ENCODE peak calls at places on chromosomes 11 and 22, in four cellular contexts. One of them, this sample, is unnamed.

GRCh38 chr11:47007579-47007978 is 71.0 kb downstream of the CSTPP1 start:
- DNase-seq in PC-3: no peak
- DNase-seq in GM23248: no peak
- DNase-seq in left ventricle myocardium inferior: no peak
- DNase-seq in this sample: no peak

GRCh38 chr22:35552186-35552842 is 11.7 kb downstream of the RASD2 start:
- DNase-seq in PC-3: peak; percentile 9
- DNase-seq in GM23248: peak; percentile 46
- DNase-seq in left ventricle myocardium inferior: no peak
- DNase-seq in this sample: no peak

GRCh38 chr11:120858740-120859139 is 165.2 kb upstream of the TBCEL start:
- DNase-seq in PC-3: peak; percentile 19
- DNase-seq in GM23248: peak; percentile 54
- DNase-seq in left ventricle myocardium inferior: no peak
- DNase-seq in this sample: no peak

GRCh38 chr22:47597041-47597440 is 834.6 kb downstream of the TBC1D22A start:
- DNase-seq in PC-3: no peak
- DNase-seq in GM23248: no peak
- DNase-seq in left ventricle myocardium inferior: no peak
- DNase-seq in this sample: no peak

GRCh38 chr11:69162505-69162904 is 6.8 kb downstream of the SMIM38 start:
- DNase-seq in PC-3: no peak
- DNase-seq in GM23248: no peak
- DNase-seq in left ventricle myocardium inferior: no peak
- DNase-seq in this sample: no peak

GRCh38 chr11:111427471-111427912 is 48.4 kb upstream of the POU2AF1 start:
- DNase-seq in PC-3: no peak
- DNase-seq in GM23248: no peak
- DNase-seq in left ventricle myocardium inferior: no peak
- DNase-seq in this sample: no peak

GRCh38 chr11:22415481-22415880 is 77.3 kb downstream of the SLC17A6 start:
- DNase-seq in PC-3: no peak
- DNase-seq in GM23248: peak; percentile 48
- DNase-seq in left ventricle myocardium inferior: no peak
- DNase-seq in this sample: no peak

GRCh38 chr11:66328036-66328306 is 8.3 kb downstream of the RIN1 start:
- DNase-seq in PC-3: no peak
- DNase-seq in GM23248: peak; percentile 81
- DNase-seq in left ventricle myocardium inferior: no peak
- DNase-seq in this sample: no peak

GRCh38 chr22:30252411-30253204 is 6.0 kb upstream of the LIF start:
- DNase-seq in PC-3: peak; percentile 86
- DNase-seq in GM23248: no peak
- DNase-seq in left ventricle myocardium inferior: no peak
- DNase-seq in this sample: no peak

GRCh38 chr22:39268645-39269044 is 23.9 kb upstream of the PDGFB start:
- DNase-seq in PC-3: no peak
- DNase-seq in GM23248: no peak
- DNase-seq in left ventricle myocardium inferior: no peak
- DNase-seq in this sample: no peak

GRCh38 chr11:122145715-122146274 is 29.8 kb upstream of the BLID start:
- DNase-seq in PC-3: no peak
- DNase-seq in GM23248: peak; percentile 32
- DNase-seq in left ventricle myocardium inferior: no peak
- DNase-seq in this sample: no peak

GRCh38 chr11:131538322-131538721 is 167.9 kb downstream of the NTM start:
- DNase-seq in PC-3: no peak
- DNase-seq in GM23248: no peak
- DNase-seq in left ventricle myocardium inferior: no peak
- DNase-seq in this sample: no peak

GRCh38 chr11:119352857-119353260 is 6.4 kb upstream of the MFRP start:
- DNase-seq in PC-3: peak; percentile 29
- DNase-seq in GM23248: no peak
- DNase-seq in left ventricle myocardium inferior: no peak
- DNase-seq in this sample: no peak

GRCh38 chr11:65498042-65498726 is 661 bp upstream of the MALAT1 start:
- DNase-seq in PC-3: peak; percentile 50
- DNase-seq in GM23248: peak; percentile 80
- DNase-seq in left ventricle myocardium inferior: no peak
- DNase-seq in this sample: no peak

GRCh38 chr11:40381481-40381880 is 1078.0 kb downstream of the LRRC4C start:
- DNase-seq in PC-3: no peak
- DNase-seq in GM23248: no peak
- DNase-seq in left ventricle myocardium inferior: no peak
- DNase-seq in this sample: no peak

GRCh38 chr22:19530751-19531150 is 6.5 kb upstream of the CLDN5 start:
- DNase-seq in PC-3: no peak
- DNase-seq in GM23248: no peak
- DNase-seq in left ventricle myocardium inferior: no peak
- DNase-seq in this sample: no peak

GRCh38 chr11:59807047-59807446 is 3.5 kb downstream of the MRPL16 start:
- DNase-seq in PC-3: no peak
- DNase-seq in GM23248: no peak
- DNase-seq in left ventricle myocardium inferior: no peak
- DNase-seq in this sample: no peak

GRCh38 chr11:88231894-88232482 is 56.7 kb upstream of the RAB38 start:
- DNase-seq in PC-3: peak; percentile 70
- DNase-seq in GM23248: peak; percentile 64
- DNase-seq in left ventricle myocardium inferior: no peak
- DNase-seq in this sample: no peak

GRCh38 chr11:85694385-85694980 is 8.5 kb upstream of the CCDC89 start:
- DNase-seq in PC-3: peak; percentile 87
- DNase-seq in GM23248: peak; percentile 73
- DNase-seq in left ventricle myocardium inferior: no peak
- DNase-seq in this sample: no peak

GRCh38 chr11:134380229-134380628 is 31.8 kb downstream of the B3GAT1 start:
- DNase-seq in PC-3: no peak
- DNase-seq in GM23248: no peak
- DNase-seq in left ventricle myocardium inferior: no peak
- DNase-seq in this sample: no peak

GRCh38 chr22:35950262-35950661 is 78.4 kb downstream of the RBFOX2 start:
- DNase-seq in PC-3: no peak
- DNase-seq in GM23248: no peak
- DNase-seq in left ventricle myocardium inferior: no peak
- DNase-seq in this sample: no peak

GRCh38 chr11:66159585-66159984 is 89.5 kb downstream of the PACS1 start:
- DNase-seq in PC-3: no peak
- DNase-seq in GM23248: no peak
- DNase-seq in left ventricle myocardium inferior: no peak
- DNase-seq in this sample: no peak

GRCh38 chr11:83115551-83115950 is 41.4 kb upstream of the PCF11 start:
- DNase-seq in PC-3: no peak
- DNase-seq in GM23248: no peak
- DNase-seq in left ventricle myocardium inferior: no peak
- DNase-seq in this sample: no peak

GRCh38 chr11:11532574-11532973 is 89.2 kb downstream of the GALNT18 start:
- DNase-seq in PC-3: no peak
- DNase-seq in GM23248: peak; percentile 64
- DNase-seq in left ventricle myocardium inferior: no peak
- DNase-seq in this sample: no peak

GRCh38 chr11:119651802-119652584 is 77.0 kb downstream of the NECTIN1 start:
- DNase-seq in PC-3: no peak
- DNase-seq in GM23248: no peak
- DNase-seq in left ventricle myocardium inferior: no peak
- DNase-seq in this sample: no peak

GRCh38 chr11:40722179-40722795 is 737.2 kb downstream of the LRRC4C start:
- DNase-seq in PC-3: peak; percentile 51
- DNase-seq in GM23248: no peak
- DNase-seq in left ventricle myocardium inferior: no peak
- DNase-seq in this sample: no peak

GRCh38 chr22:20192972-20193760 is 42.3 kb upstream of the CCDC188 start:
- DNase-seq in PC-3: no peak
- DNase-seq in GM23248: no peak
- DNase-seq in left ventricle myocardium inferior: no peak
- DNase-seq in this sample: no peak

GRCh38 chr11:3052109-3052479 is 5.1 kb downstream of the CARS1 start:
- DNase-seq in PC-3: no peak
- DNase-seq in GM23248: no peak
- DNase-seq in left ventricle myocardium inferior: no peak
- DNase-seq in this sample: no peak

GRCh38 chr11:57069942-57070341 is 81.2 kb downstream of the OR5AK2 start:
- DNase-seq in PC-3: no peak
- DNase-seq in GM23248: peak; percentile 35
- DNase-seq in left ventricle myocardium inferior: no peak
- DNase-seq in this sample: no peak

GRCh38 chr11:67493548-67494370 is 10.9 kb downstream of the AIP start:
- DNase-seq in PC-3: no peak
- DNase-seq in GM23248: no peak
- DNase-seq in left ventricle myocardium inferior: no peak
- DNase-seq in this sample: no peak

DNA sequence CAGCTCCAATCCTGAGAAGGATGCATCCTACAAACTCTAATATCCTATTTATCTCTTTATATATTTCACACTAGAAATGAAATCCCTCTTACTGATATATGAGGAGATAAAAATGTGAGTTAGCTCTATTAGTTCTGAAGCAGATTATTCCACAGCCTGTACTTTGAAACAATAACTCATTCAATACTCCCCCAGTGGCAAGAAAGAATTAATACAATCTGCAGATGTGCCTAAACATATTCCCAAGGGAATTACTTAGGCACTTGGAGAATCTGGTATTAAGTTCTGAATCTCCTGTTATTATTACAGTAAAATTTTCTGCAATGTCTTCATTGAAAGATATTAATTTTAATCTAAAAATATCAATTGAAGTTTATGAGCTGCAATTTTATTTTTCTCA is 59.4 kb downstream of the DDI1 start:
- DNase-seq in PC-3: no peak
- DNase-seq in GM23248: peak; percentile 17
- DNase-seq in left ventricle myocardium inferior: no peak
- DNase-seq in this sample: no peak
- H3K4me3 ChIP-seq in PC-3: no peak overlapping the region
- H3K4me3 ChIP-seq in GM23248: no peak overlapping the region
- H3K4me3 ChIP-seq in left ventricle myocardium inferior: no peak overlapping the region
- H3K4me3 ChIP-seq in this sample: no peak overlapping the region

GRCh38 chr11:925496-926301 is at the start of gene AP2A2:
- DNase-seq in PC-3: peak; percentile 90
- DNase-seq in GM23248: peak; percentile 97
- DNase-seq in left ventricle myocardium inferior: peak; percentile 93
- DNase-seq in this sample: no peak

GRCh38 chr11:926341-926916 is 759 bp downstream of the AP2A2 start:
- DNase-seq in PC-3: peak; percentile 47
- DNase-seq in GM23248: peak; percentile 85
- DNase-seq in left ventricle myocardium inferior: no peak
- DNase-seq in this sample: no peak

GRCh38 chr11:929405-929804 is 3.7 kb downstream of the AP2A2 start:
- DNase-seq in PC-3: no peak
- DNase-seq in GM23248: no peak
- DNase-seq in left ventricle myocardium inferior: no peak
- DNase-seq in this sample: no peak

GRCh38 chr11:925158-925495 is 543 bp upstream of the AP2A2 start:
- DNase-seq in PC-3: no peak
- DNase-seq in GM23248: no peak
- DNase-seq in left ventricle myocardium inferior: peak; percentile 48
- DNase-seq in this sample: no peak

GRCh38 chr11:927871-928270 is 2.2 kb downstream of the AP2A2 start:
- DNase-seq in PC-3: no peak
- DNase-seq in GM23248: no peak
- DNase-seq in left ventricle myocardium inferior: no peak
- DNase-seq in this sample: no peak
- H3K4me1 ChIP-seq in PC-3: peaks cover 8% of the 10 kb centered on the region
- H3K4me1 ChIP-seq in GM23248: peaks cover 18% of the 10 kb centered on the region
- H3K4me1 ChIP-seq in left ventricle myocardium inferior: peaks cover 83% of the 10 kb centered on the region
- H3K4me1 ChIP-seq in this sample: peaks cover 27% of the 10 kb centered on the region

DNA sequence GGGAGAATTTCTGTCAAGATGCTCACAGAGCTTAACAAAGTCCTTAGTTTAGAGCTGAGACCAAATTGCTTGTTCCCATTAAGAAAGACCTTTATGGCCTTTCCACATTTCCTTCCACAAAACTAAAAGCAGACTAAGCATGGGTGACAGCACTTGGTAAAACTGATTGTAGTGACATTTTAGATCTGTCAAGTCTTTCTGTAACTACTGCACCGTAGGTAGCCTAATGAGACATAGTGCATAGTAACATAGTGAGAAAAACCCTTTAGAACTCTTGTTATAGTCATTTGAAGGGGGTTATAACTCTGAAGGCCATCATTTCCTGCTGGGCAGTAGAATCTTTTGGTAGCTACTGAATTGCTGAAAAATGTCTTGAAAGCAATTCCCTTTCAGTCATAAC is 990.9 kb upstream of the CNTN5 start:
- DNase-seq in PC-3: no peak
- DNase-seq in GM23248: no peak
- DNase-seq in left ventricle myocardium inferior: no peak
- DNase-seq in this sample: no peak
- H3K9me3 ChIP-seq in PC-3: peaks cover 3% of the 10 kb centered on the region
- H3K9me3 ChIP-seq in GM23248: no peaks in the 10 kb centered on the region
- H3K9me3 ChIP-seq in left ventricle myocardium inferior: peaks cover 7% of the 10 kb centered on the region
- H3K9me3 ChIP-seq in this sample: no peaks in the 10 kb centered on the region

GRCh38 chr11:116070555-116070954 is 566.3 kb upstream of the CADM1 start:
- DNase-seq in PC-3: no peak
- DNase-seq in GM23248: no peak
- DNase-seq in left ventricle myocardium inferior: no peak
- DNase-seq in this sample: no peak
- H3K4me3 ChIP-seq in PC-3: no peak overlapping the region
- H3K4me3 ChIP-seq in GM23248: no peak overlapping the region
- H3K4me3 ChIP-seq in left ventricle myocardium inferior: no peak overlapping the region
- H3K4me3 ChIP-seq in this sample: no peak overlapping the region

DNA sequence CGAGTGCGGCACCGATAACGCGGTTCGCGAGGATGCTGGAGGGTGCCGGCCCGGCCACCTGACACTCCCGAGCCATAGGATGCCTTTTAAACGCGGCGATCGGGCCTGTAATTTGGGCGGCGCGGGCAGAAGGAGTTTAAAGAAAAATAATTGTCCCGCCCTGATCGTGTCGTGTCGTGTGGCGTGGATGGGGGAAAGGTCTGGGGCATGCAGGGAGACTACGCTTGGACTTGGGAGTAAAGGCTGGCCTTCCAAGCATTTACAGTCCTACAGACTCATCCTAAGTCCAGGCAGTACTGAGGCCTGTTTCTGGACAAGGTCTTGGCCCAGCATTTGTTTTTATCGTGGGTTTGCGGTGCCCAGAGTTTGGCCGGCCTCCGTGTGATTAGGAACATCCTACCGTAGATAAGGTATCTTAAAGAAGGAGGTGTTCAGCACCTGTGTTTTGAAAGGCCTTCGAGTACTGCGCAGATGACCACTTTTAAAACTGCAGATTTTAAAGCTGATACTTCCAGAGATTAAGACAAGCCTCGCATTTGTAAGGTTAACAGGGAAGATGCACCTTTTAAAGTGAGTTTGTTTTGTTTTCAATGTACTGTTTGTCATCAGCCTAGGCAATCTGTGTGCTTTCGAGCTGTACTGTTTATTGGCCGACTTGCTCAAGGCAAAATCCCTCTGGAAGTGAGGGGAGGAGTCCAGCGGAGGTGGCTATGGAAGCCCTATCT is 1.5 kb downstream of the WEE1 start:
- DNase-seq in PC-3: peak; percentile 77
- DNase-seq in GM23248: peak; percentile 89
- DNase-seq in left ventricle myocardium inferior: peak; percentile 30
- DNase-seq in this sample: no peak
- H3K4me1 ChIP-seq in PC-3: peaks cover 33% of the 10 kb centered on the region
- H3K4me1 ChIP-seq in GM23248: peaks cover 32% of the 10 kb centered on the region
- H3K4me1 ChIP-seq in left ventricle myocardium inferior: peaks cover 56% of the 10 kb centered on the region
- H3K4me1 ChIP-seq in this sample: peaks cover 2% of the 10 kb centered on the region

GRCh38 chr22:49362393-49362792 is 465.3 kb downstream of the BRD1 start:
- DNase-seq in PC-3: no peak
- DNase-seq in GM23248: no peak
- DNase-seq in left ventricle myocardium inferior: no peak
- DNase-seq in this sample: no peak
- H3K9me3 ChIP-seq in PC-3: no peaks in the 10 kb centered on the region
- H3K9me3 ChIP-seq in GM23248: no peaks in the 10 kb centered on the region
- H3K9me3 ChIP-seq in left ventricle myocardium inferior: peaks cover 16% of the 10 kb centered on the region
- H3K9me3 ChIP-seq in this sample: no peaks in the 10 kb centered on the region

This sample was measured in thoracic aorta.